ENCODE peak calls at places on chromosomes 5 and 9, in eight cellular contexts. G is upper lobe of right lung; V is CD4-positive, alpha-beta T cell; Y is NB4; J is B cell; U is colonic mucosa; L is K562; P is foreskin fibroblast. H is an unnamed sample.

GRCh38 chr9:125378778-125379177 is 117.2 kb downstream of the GAPVD1 start:
- DNase-seq in G (no peak), V (no peak), Y (no peak), J (no peak), U (no peak), L (no peak), P (no peak), H (no peak)

GRCh38 chr5:149938791-149939358 is 5.7 kb downstream of the PDE6A start:
- DNase-seq in G (no peak), V (no peak), Y (peak), J (no peak), U (no peak), L (no peak), P (peak), H (no peak)

GRCh38 chr5:102800427-102800826 is 45.3 kb downstream of the PAM start:
- DNase-seq in G (no peak), V (no peak), Y (no peak), J (no peak), U (no peak), L (no peak), P (no peak), H (no peak)

GRCh38 chr5:61675015-61675692 is 343.1 kb downstream of the ZSWIM6 start:
- DNase-seq in G (no peak), V (no peak), Y (peak), J (no peak), U (peak), L (no peak), P (no peak), H (no peak)

GRCh38 chr9:78745996-78746395 is 449.1 kb downstream of the PSAT1 start:
- DNase-seq in G (no peak), V (no peak), Y (no peak), J (no peak), U (no peak), L (no peak), P (no peak), H (no peak)

GRCh38 chr9:110179734-110180133 is 28.2 kb downstream of the C9orf152 start:
- DNase-seq in G (no peak), V (no peak), Y (peak), J (no peak), U (no peak), L (no peak), P (peak), H (no peak)

GRCh38 chr9:93346240-93347112 is 105.0 kb upstream of the FAM120A start:
- DNase-seq in G (peak), V (no peak), Y (no peak), J (no peak), U (no peak), L (no peak), P (no peak), H (no peak)

GRCh38 chr5:65623482-65623881 is 651 bp downstream of the TRIM23 start:
- DNase-seq in G (no peak), V (no peak), Y (peak), J (no peak), U (peak), L (peak), P (no peak), H (no peak)

GRCh38 chr5:73820321-73820720 is 194.3 kb downstream of the ARHGEF28 start:
- DNase-seq in G (no peak), V (no peak), Y (no peak), J (no peak), U (peak), L (no peak), P (peak), H (no peak)

GRCh38 chr5:170275376-170275994 is 22.1 kb downstream of the LCP2 start:
- DNase-seq in G (no peak), V (no peak), Y (no peak), J (no peak), U (no peak), L (no peak), P (no peak), H (no peak)

GRCh38 chr9:87800456-87800855 is 74.5 kb downstream of the CTSL start:
- DNase-seq in G (no peak), V (no peak), Y (no peak), J (no peak), U (no peak), L (no peak), P (no peak), H (no peak)

GRCh38 chr9:684055-684949 is 157.2 kb upstream of the DMRT1 start:
- DNase-seq in G (no peak), V (no peak), Y (no peak), J (no peak), U (no peak), L (no peak), P (peak), H (no peak)

GRCh38 chr5:174900176-174900692 is 175.9 kb downstream of the MSX2 start:
- DNase-seq in G (no peak), V (no peak), Y (peak), J (no peak), U (no peak), L (no peak), P (no peak), H (no peak)

GRCh38 chr5:81912933-81913332 is 58.9 kb upstream of the ATG10 start:
- DNase-seq in G (no peak), V (no peak), Y (no peak), J (no peak), U (no peak), L (no peak), P (no peak), H (no peak)

GRCh38 chr9:10612649-10613398 is at the start of gene PTPRD:
- DNase-seq in G (peak), V (no peak), Y (no peak), J (no peak), U (peak), L (peak), P (no peak), H (peak)

GRCh38 chr9:127586537-127586936 is 25.5 kb upstream of the STXBP1 start:
- DNase-seq in G (peak), V (peak), Y (peak), J (peak), U (peak), L (peak), P (peak), H (peak)

GRCh38 chr9:126702501-126703329 is 89.0 kb downstream of the LMX1B start:
- DNase-seq in G (peak), V (no peak), Y (peak), J (no peak), U (no peak), L (peak), P (no peak), H (peak)

GRCh38 chr5:64727150-64727549 is 36.8 kb downstream of the SHISAL2B start:
- DNase-seq in G (no peak), V (no peak), Y (no peak), J (no peak), U (no peak), L (no peak), P (no peak), H (no peak)

GRCh38 chr9:3868012-3868411 is 342.2 kb upstream of the RFX3 start:
- DNase-seq in G (no peak), V (no peak), Y (no peak), J (no peak), U (no peak), L (no peak), P (no peak), H (no peak)

GRCh38 chr9:91320299-91320698 is 41.4 kb downstream of the AUH start:
- DNase-seq in G (no peak), V (no peak), Y (peak), J (no peak), U (no peak), L (no peak), P (no peak), H (no peak)

GRCh38 chr5:10262121-10262774 is 12.2 kb downstream of the CCT5 start:
- DNase-seq in G (no peak), V (no peak), Y (no peak), J (no peak), U (no peak), L (no peak), P (no peak), H (no peak)

GRCh38 chr5:180130291-180130869 is 58.8 kb upstream of the RNF130 start:
- DNase-seq in G (peak), V (no peak), Y (no peak), J (no peak), U (peak), L (no peak), P (no peak), H (no peak)

GRCh38 chr9:101354143-101354764 is 30.6 kb downstream of the BAAT start:
- DNase-seq in G (no peak), V (no peak), Y (no peak), J (no peak), U (peak), L (no peak), P (no peak), H (no peak)

GRCh38 chr5:664994-665360 is 28.2 kb downstream of the TPPP start:
- DNase-seq in G (no peak), V (no peak), Y (no peak), J (no peak), U (no peak), L (no peak), P (no peak), H (no peak)

GRCh38 chr9:130201399-130201873 is 29.2 kb downstream of the NCS1 start:
- DNase-seq in G (no peak), V (no peak), Y (no peak), J (no peak), U (no peak), L (no peak), P (no peak), H (no peak)

GRCh38 chr9:98977246-98977681 is 33.6 kb downstream of the COL15A1 start:
- DNase-seq in G (no peak), V (no peak), Y (no peak), J (no peak), U (no peak), L (no peak), P (no peak), H (no peak)

GRCh38 chr5:172424111-172424490 is 30.2 kb downstream of the SH3PXD2B start:
- DNase-seq in G (no peak), V (no peak), Y (no peak), J (no peak), U (no peak), L (no peak), P (no peak), H (no peak)

GRCh38 chr9:90999425-91000397 is 198.1 kb downstream of the SYK start:
- DNase-seq in G (no peak), V (no peak), Y (no peak), J (no peak), U (no peak), L (no peak), P (peak), H (no peak)

GRCh38 chr9:8611153-8611552 is 811.6 kb upstream of the DMAC1 start:
- DNase-seq in G (no peak), V (no peak), Y (no peak), J (no peak), U (no peak), L (no peak), P (no peak), H (no peak)

GRCh38 chr5:179852993-179853547 is 5.5 kb downstream of the MRNIP start:
- DNase-seq in G (no peak), V (no peak), Y (no peak), J (peak), U (no peak), L (no peak), P (no peak), H (peak)

GRCh38 chr5:16812911-16813310 is 123.2 kb downstream of the MYO10 start:
- DNase-seq in G (no peak), V (no peak), Y (no peak), J (no peak), U (peak), L (no peak), P (no peak), H (no peak)

GRCh38 chr9:13088734-13089427 is 190.6 kb downstream of the MPDZ start:
- DNase-seq in G (no peak), V (no peak), Y (peak), J (no peak), U (no peak), L (peak), P (peak), H (peak)

GRCh38 chr9:18255747-18256146 is 218.2 kb upstream of the ADAMTSL1 start:
- DNase-seq in G (no peak), V (no peak), Y (no peak), J (no peak), U (no peak), L (no peak), P (no peak), H (no peak)

GRCh38 chr5:42840279-42840678 is 28.6 kb upstream of the SELENOP start:
- DNase-seq in G (peak), V (no peak), Y (peak), J (no peak), U (peak), L (no peak), P (peak), H (no peak)

GRCh38 chr5:82107277-82107676 is 135.5 kb downstream of the ATG10 start:
- DNase-seq in G (no peak), V (no peak), Y (peak), J (no peak), U (no peak), L (no peak), P (peak), H (no peak)

GRCh38 chr5:28809811-28810750 is 1771.7 kb upstream of the CDH9 start:
- DNase-seq in G (no peak), V (no peak), Y (no peak), J (no peak), U (no peak), L (peak), P (no peak), H (no peak)

GRCh38 chr5:126591549-126591948 is 3.5 kb downstream of the ALDH7A1 start:
- DNase-seq in G (no peak), V (no peak), Y (no peak), J (no peak), U (no peak), L (no peak), P (no peak), H (no peak)
- TF ChIP-seq CTCF in G (no peak), V (no peak), Y (no peak), J (no peak), U (no peak), L (no peak), P (no peak), H (no peak)

GRCh38 chr5:56358703-56359428 is 125.7 kb upstream of the ANKRD55 start:
- DNase-seq in G (no peak), V (no peak), Y (no peak), J (no peak), U (no peak), L (no peak), P (no peak), H (no peak)
- TF ChIP-seq CTCF in G (no peak), V (no peak), Y (no peak), J (no peak), U (no peak), L (no peak), P (no peak), H (no peak)

DNA sequence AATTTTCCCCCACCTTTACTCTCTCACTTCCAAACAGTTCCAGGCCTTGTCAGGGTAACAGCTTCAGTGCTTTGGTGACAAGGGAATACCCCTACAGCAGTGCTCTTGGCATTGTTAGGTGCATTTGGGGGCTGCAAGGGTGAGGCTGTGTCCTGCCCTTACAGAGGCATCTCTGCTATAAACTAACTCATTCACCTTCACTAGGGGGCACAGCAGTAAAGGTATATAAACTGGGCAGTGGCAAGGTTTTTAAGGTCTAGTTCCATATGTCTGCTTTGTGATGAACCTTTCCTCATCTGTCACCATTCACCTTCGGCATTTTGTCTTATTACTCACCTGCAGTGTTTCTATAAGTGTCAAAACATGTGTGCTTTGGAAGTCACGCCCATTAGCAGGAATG is 79.1 kb upstream of the GPR151 start:
- DNase-seq in G (no peak), V (no peak), Y (no peak), J (no peak), U (no peak), L (no peak), P (no peak), H (no peak)
- TF ChIP-seq CTCF in G (no peak), V (no peak), Y (no peak), J (no peak), U (no peak), L (peak), P (no peak), H (no peak)

DNA sequence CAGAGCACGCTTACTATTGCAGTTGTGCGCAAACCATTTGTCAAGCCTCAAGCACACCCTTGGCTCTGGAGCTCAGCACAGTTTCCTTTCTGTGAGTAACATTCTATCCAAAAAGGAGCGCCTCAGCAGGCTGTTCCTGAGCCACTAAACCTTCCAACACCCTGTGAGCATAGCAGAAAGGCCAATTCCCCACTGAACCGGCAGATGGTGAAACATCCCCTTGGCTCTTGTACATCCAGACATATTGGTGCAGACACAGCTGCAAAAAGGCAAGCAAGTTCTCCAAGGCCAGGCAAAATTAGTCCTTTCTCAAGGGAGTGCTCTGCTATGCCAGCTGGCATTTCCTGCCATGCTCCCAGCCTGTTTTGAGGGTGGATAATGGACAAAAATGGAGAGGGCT is 44.1 kb upstream of the CEMIP2 start:
- DNase-seq in G (no peak), V (no peak), Y (no peak), J (no peak), U (no peak), L (no peak), P (no peak), H (no peak)
- TF ChIP-seq CTCF in G (no peak), V (no peak), Y (no peak), J (no peak), U (no peak), L (no peak), P (peak), H (no peak)

GRCh38 chr9:95087659-95088242 is 229.8 kb downstream of the FANCC start:
- DNase-seq in G (peak), V (no peak), Y (peak), J (no peak), U (no peak), L (peak), P (no peak), H (peak)
- TF ChIP-seq CTCF in G (peak), V (no peak), Y (peak), J (no peak), U (no peak), L (peak), P (no peak), H (no peak)